ENCODE peak calls at places on chromosomes 11 and 22, in five cellular contexts. I, C, D, F and A are unnamed samples.
A peak's percentile ranks its signal among the peaks of the same experiment; 100 is the strongest.

GRCh38 chr22:22666307-22667091 is 22.1 kb downstream of the GGTLC2 start:
- DNase-seq in I (peak; percentile 59), C (peak; percentile 52), D (no peak), F (no peak), A (no peak)

GRCh38 chr11:34204396-34205279 is 99.2 kb downstream of the NAT10 start:
- DNase-seq in I (peak; percentile 95), C (no peak), D (no peak), F (no peak), A (no peak)

GRCh38 chr11:117458275-117459120 is 130.8 kb downstream of the CEP164 start:
- DNase-seq in I (no peak), C (no peak), D (no peak), F (no peak), A (peak; percentile 39)

GRCh38 chr11:62842171-62842717 is 2.9 kb upstream of the WDR74 start:
- DNase-seq in I (no peak), C (peak; percentile 18), D (no peak), F (no peak), A (peak; percentile 72)

GRCh38 chr11:118928870-118929495 is 3.3 kb upstream of the BCL9L start:
- DNase-seq in I (peak; percentile 52), C (peak; percentile 66), D (no peak), F (no peak), A (peak; percentile 51)

GRCh38 chr11:69309800-69310280 is 15.9 kb downstream of the MYEOV start:
- DNase-seq in I (no peak), C (no peak), D (no peak), F (no peak), A (peak; percentile 27)

GRCh38 chr11:1077417-1078119 is 2.9 kb downstream of the MUC2 start:
- DNase-seq in I (no peak), C (no peak), D (no peak), F (no peak), A (peak; percentile 55)

GRCh38 chr11:92457250-92457649 is 232.6 kb downstream of the FAT3 start:
- DNase-seq in I (no peak), C (no peak), D (no peak), F (no peak), A (no peak)

GRCh38 chr11:111512296-111513239 is at the start of gene BTG4:
- DNase-seq in I (peak; percentile 52), C (no peak), D (no peak), F (no peak), A (no peak)

GRCh38 chr22:23248583-23248982 is 68.3 kb downstream of the BCR start:
- DNase-seq in I (no peak), C (peak; percentile 50), D (no peak), F (no peak), A (no peak)

GRCh38 chr11:7300281-7300680 is 48.6 kb downstream of the SYT9 start:
- DNase-seq in I (no peak), C (no peak), D (no peak), F (no peak), A (no peak)

GRCh38 chr11:35845860-35846259 is 98.0 kb upstream of the LDLRAD3 start:
- DNase-seq in I (no peak), C (no peak), D (no peak), F (no peak), A (no peak)

GRCh38 chr11:103332409-103332808 is 223.2 kb downstream of the DYNC2H1 start:
- DNase-seq in I (no peak), C (no peak), D (no peak), F (no peak), A (no peak)

GRCh38 chr11:20360650-20361049 is 2.9 kb upstream of the HTATIP2 start:
- DNase-seq in I (peak; percentile 86), C (no peak), D (no peak), F (no peak), A (no peak)

GRCh38 chr22:47515384-47516125 is 753.1 kb downstream of the TBC1D22A start:
- DNase-seq in I (no peak), C (no peak), D (no peak), F (no peak), A (no peak)

GRCh38 chr11:85953491-85954143 is 98.4 kb downstream of the CCDC83 start:
- DNase-seq in I (no peak), C (no peak), D (no peak), F (no peak), A (no peak)

GRCh38 chr11:107196732-107197131 is 178.5 kb upstream of the GUCY1A2 start:
- DNase-seq in I (no peak), C (no peak), D (no peak), F (no peak), A (no peak)

GRCh38 chr11:134643115-134643514 is 231.1 kb upstream of the B3GAT1 start:
- DNase-seq in I (no peak), C (no peak), D (no peak), F (no peak), A (no peak)

GRCh38 chr11:25981998-25982397 is 349.9 kb upstream of the ANO3 start:
- DNase-seq in I (peak; percentile 36), C (peak; percentile 30), D (peak; percentile 33), F (no peak), A (no peak)

GRCh38 chr22:19287889-19288288 is 3.6 kb downstream of the CLTCL1 start:
- DNase-seq in I (peak; percentile 80), C (no peak), D (no peak), F (no peak), A (no peak)

GRCh38 chr11:75583710-75584658 is 21.9 kb downstream of the SERPINH1 start:
- DNase-seq in I (peak; percentile 66), C (peak; percentile 57), D (no peak), F (peak; percentile 47), A (peak; percentile 87)

GRCh38 chr11:135073444-135073843 is 661.4 kb upstream of the B3GAT1 start:
- DNase-seq in I (no peak), C (no peak), D (no peak), F (no peak), A (no peak)

GRCh38 chr11:121141051-121141450 is 40.0 kb downstream of the TECTA start:
- DNase-seq in I (no peak), C (no peak), D (no peak), F (no peak), A (no peak)

GRCh38 chr11:315051-315481 is 1.2 kb downstream of the IFITM1 start:
- DNase-seq in I (no peak), C (no peak), D (no peak), F (no peak), A (no peak)

GRCh38 chr11:118051611-118052461 is 25.0 kb upstream of the TMPRSS4 start:
- DNase-seq in I (no peak), C (no peak), D (no peak), F (no peak), A (peak; percentile 57)

GRCh38 chr22:38941488-38941987 is 15.9 kb upstream of the APOBEC3A start:
- DNase-seq in I (no peak), C (no peak), D (no peak), F (no peak), A (no peak)

GRCh38 chr11:128146926-128147605 is 440.3 kb downstream of the ETS1 start:
- DNase-seq in I (no peak), C (no peak), D (no peak), F (no peak), A (no peak)